ENCODE peak calls at places on chromosomes 7 and 10, in seven cellular contexts. Z is ovary, I is transverse colon, U is spleen, C is ascending aorta, D is right lobe of liver, H is left lung. M is an unnamed sample. For H3K4me1, the result is how much of the 10 kb centered on the place peaks cover.

GRCh38 chr7:13981070-13981469 is 8.4 kb downstream of the ETV1 start:
- DNase-seq in Z (no peak), I (peak), U (no peak), C (no peak), D (no peak), H (peak), M (peak)

GRCh38 chr10:26555719-26556368 is 117.7 kb downstream of the APBB1IP start:
- DNase-seq in Z (no peak), I (peak), U (no peak), C (no peak), D (peak), H (peak), M (peak)

GRCh38 chr7:96337519-96337918 is 15.6 kb upstream of the SLC25A13 start:
- DNase-seq in Z (no peak), I (no peak), U (no peak), C (no peak), D (no peak), H (no peak), M (no peak)

GRCh38 chr10:13928362-13928921 is 341.7 kb downstream of the PRPF18 start:
- DNase-seq in Z (no peak), I (no peak), U (no peak), C (no peak), D (no peak), H (no peak), M (no peak)

GRCh38 chr10:22246680-22247391 is 29.0 kb upstream of the EBLN1 start:
- DNase-seq in Z (no peak), I (no peak), U (no peak), C (no peak), D (no peak), H (no peak), M (peak)

GRCh38 chr10:97297556-97298222 is 5.3 kb upstream of the ARHGAP19 start:
- DNase-seq in Z (no peak), I (no peak), U (no peak), C (no peak), D (peak), H (no peak), M (peak)

GRCh38 chr10:124754227-124754626 is 10.0 kb upstream of the FAM53B start:
- DNase-seq in Z (no peak), I (no peak), U (no peak), C (no peak), D (no peak), H (no peak), M (no peak)

GRCh38 chr7:80740778-80741545 is 102.5 kb downstream of the CD36 start:
- DNase-seq in Z (no peak), I (no peak), U (no peak), C (no peak), D (no peak), H (no peak), M (no peak)

GRCh38 chr7:158239290-158239981 is 348.2 kb downstream of the PTPRN2 start:
- DNase-seq in Z (no peak), I (peak), U (peak), C (no peak), D (no peak), H (no peak), M (no peak)

GRCh38 chr10:109166935-109167334 is 756.4 kb downstream of the XPNPEP1 start:
- DNase-seq in Z (no peak), I (no peak), U (no peak), C (no peak), D (no peak), H (no peak), M (no peak)

GRCh38 chr10:107390563-107390962 is 226.1 kb upstream of the SORCS1 start:
- DNase-seq in Z (no peak), I (no peak), U (no peak), C (no peak), D (no peak), H (no peak), M (no peak)

GRCh38 chr10:44070282-44070681 is 314.6 kb downstream of the CXCL12 start:
- DNase-seq in Z (no peak), I (peak), U (no peak), C (peak), D (peak), H (no peak), M (no peak)

GRCh38 chr7:121420976-121421375 is 24.9 kb upstream of the FAM3C start:
- DNase-seq in Z (no peak), I (no peak), U (no peak), C (no peak), D (no peak), H (no peak), M (peak)

GRCh38 chr10:121155742-121156141 is 304.6 kb downstream of the WDR11 start:
- DNase-seq in Z (no peak), I (peak), U (no peak), C (no peak), D (peak), H (peak), M (peak)

GRCh38 chr7:1339611-1340010 is 106.9 kb downstream of the UNCX start:
- DNase-seq in Z (no peak), I (no peak), U (peak), C (no peak), D (no peak), H (no peak), M (no peak)

GRCh38 chr7:109659261-109659660 is 1089.6 kb downstream of the DNAJB9 start:
- DNase-seq in Z (no peak), I (no peak), U (no peak), C (no peak), D (no peak), H (no peak), M (no peak)

GRCh38 chr10:70578371-70578947 is 24.1 kb downstream of the PRF1 start:
- DNase-seq in Z (no peak), I (peak), U (no peak), C (no peak), D (no peak), H (peak), M (no peak)

GRCh38 chr7:150732786-150733733 is 4.2 kb upstream of the GIMAP5 start:
- DNase-seq in Z (no peak), I (no peak), U (no peak), C (no peak), D (no peak), H (no peak), M (no peak)

GRCh38 chr7:2632717-2633537 is 1.1 kb downstream of the TTYH3 start:
- DNase-seq in Z (peak), I (peak), U (peak), C (peak), D (peak), H (peak), M (peak)

GRCh38 chr7:148721390-148721789 is 22.7 kb downstream of the CUL1 start:
- DNase-seq in Z (no peak), I (no peak), U (no peak), C (no peak), D (no peak), H (no peak), M (no peak)

GRCh38 chr10:87794285-87794684 is 23.7 kb downstream of the ATAD1 start:
- DNase-seq in Z (no peak), I (no peak), U (no peak), C (no peak), D (no peak), H (no peak), M (no peak)

GRCh38 chr10:15745748-15746147 is 26.0 kb upstream of the ITGA8 start:
- DNase-seq in Z (no peak), I (no peak), U (no peak), C (no peak), D (no peak), H (no peak), M (peak)

GRCh38 chr10:98429320-98430072 is 14.5 kb upstream of the PYROXD2 start:
- DNase-seq in Z (no peak), I (no peak), U (no peak), C (no peak), D (no peak), H (no peak), M (no peak)

GRCh38 chr7:118872568-118872967 is 648.1 kb downstream of the ANKRD7 start:
- DNase-seq in Z (no peak), I (no peak), U (no peak), C (no peak), D (no peak), H (no peak), M (peak)

GRCh38 chr7:85156661-85157213 is 30.1 kb downstream of the SEMA3D start:
- DNase-seq in Z (no peak), I (no peak), U (no peak), C (no peak), D (no peak), H (no peak), M (no peak)

GRCh38 chr10:70348228-70348850 is 34.1 kb downstream of the LRRC20 start:
- DNase-seq in Z (no peak), I (no peak), U (peak), C (no peak), D (no peak), H (no peak), M (peak)

GRCh38 chr7:137718360-137718759 is 128.4 kb downstream of the DGKI start:
- DNase-seq in Z (no peak), I (no peak), U (no peak), C (no peak), D (no peak), H (no peak), M (no peak)

GRCh38 chr7:82945056-82945455 is 217.6 kb downstream of the PCLO start:
- DNase-seq in Z (no peak), I (no peak), U (no peak), C (no peak), D (no peak), H (no peak), M (no peak)
- H3K4me1 ChIP-seq in Z (under half), I (under half), U (under half), C (under half), D (under half), H (under half), M (under half)

GRCh38 chr10:126240483-126240882 is 147.8 kb downstream of the ADAM12 start:
- DNase-seq in Z (no peak), I (no peak), U (no peak), C (no peak), D (no peak), H (no peak), M (peak)

GRCh38 chr10:126245501-126245900 is 142.8 kb downstream of the ADAM12 start:
- DNase-seq in Z (no peak), I (no peak), U (no peak), C (no peak), D (no peak), H (no peak), M (no peak)

GRCh38 chr10:126242352-126243260 is 145.7 kb downstream of the ADAM12 start:
- DNase-seq in Z (peak), I (no peak), U (no peak), C (no peak), D (no peak), H (no peak), M (peak)

GRCh38 chr10:126243306-126243705 is 145.0 kb downstream of the ADAM12 start:
- DNase-seq in Z (no peak), I (no peak), U (no peak), C (no peak), D (no peak), H (no peak), M (no peak)

DNA sequence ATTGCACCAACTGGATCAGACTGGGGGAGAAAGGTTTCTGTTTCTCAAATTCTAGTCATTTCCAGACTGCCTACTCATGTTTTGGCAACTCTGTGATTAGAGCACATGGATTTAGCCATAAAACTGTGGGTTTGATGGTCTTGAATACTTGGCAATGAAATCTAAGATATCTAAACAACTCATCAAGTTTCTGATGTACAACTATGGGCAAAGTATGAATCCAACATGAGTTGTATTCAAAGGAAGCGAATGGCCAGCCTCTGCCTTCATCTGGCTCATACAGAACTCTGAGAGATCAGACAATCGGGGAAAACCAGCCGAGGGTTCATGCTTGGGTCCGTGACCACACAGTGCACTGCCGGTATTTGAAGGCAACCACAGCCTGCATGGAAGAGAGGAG is 144.3 kb downstream of the ADAM12 start:
- DNase-seq in Z (no peak), I (no peak), U (no peak), C (no peak), D (no peak), H (no peak), M (no peak)
- H3K4me1 ChIP-seq in Z (under half), I (under half), U (under half), C (under half), D (under half), H (under half), M (under half)

GRCh38 chr10:114096864-114097263 is 53.2 kb downstream of the ADRB1 start:
- DNase-seq in Z (no peak), I (no peak), U (no peak), C (no peak), D (no peak), H (no peak), M (no peak)
- H3K4me1 ChIP-seq in Z (under half), I (under half), U (half or more), C (under half), D (under half), H (under half), M (under half)

GRCh38 chr10:60606343-60607080 is 171.8 kb upstream of the CDK1 start:
- DNase-seq in Z (no peak), I (no peak), U (no peak), C (no peak), D (no peak), H (no peak), M (peak)

GRCh38 chr10:60615551-60615950 is 162.7 kb upstream of the CDK1 start:
- DNase-seq in Z (no peak), I (no peak), U (no peak), C (no peak), D (no peak), H (no peak), M (no peak)

GRCh38 chr10:60613434-60613833 is 164.8 kb upstream of the CDK1 start:
- DNase-seq in Z (no peak), I (no peak), U (no peak), C (no peak), D (no peak), H (no peak), M (no peak)

GRCh38 chr10:60607409-60607808 is 170.9 kb upstream of the CDK1 start:
- DNase-seq in Z (no peak), I (no peak), U (no peak), C (no peak), D (no peak), H (no peak), M (no peak)

GRCh38 chr10:60611291-60611747 is 167.0 kb upstream of the CDK1 start:
- DNase-seq in Z (no peak), I (no peak), U (no peak), C (no peak), D (no peak), H (no peak), M (peak)
- H3K4me1 ChIP-seq in Z (under half), I (under half), U (under half), C (under half), D (under half), H (under half), M (under half)

DNA sequence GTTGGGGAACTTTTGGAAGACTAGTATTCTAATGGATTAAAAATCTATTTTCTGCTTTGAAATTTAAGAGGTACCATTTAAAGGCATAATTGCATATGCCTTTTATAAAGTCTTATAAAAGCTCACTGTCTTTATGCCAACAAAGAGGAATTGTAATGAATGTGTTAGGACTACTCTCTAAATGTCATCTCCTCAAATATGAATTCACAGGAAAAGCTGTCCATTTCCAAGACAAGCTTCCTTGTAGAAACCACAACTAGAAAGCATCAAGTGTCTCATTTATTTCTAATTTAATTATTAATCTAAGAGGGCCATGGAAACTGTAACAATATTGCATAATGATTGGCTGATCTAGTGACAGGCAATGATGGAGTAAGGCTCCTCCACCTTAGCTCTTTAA is 130.2 kb downstream of the COL28A1 start:
- DNase-seq in Z (no peak), I (no peak), U (no peak), C (no peak), D (no peak), H (no peak), M (no peak)
- H3K4me1 ChIP-seq in Z (under half), I (under half), U (under half), C (under half), D (under half), H (under half), M (under half)

DNA sequence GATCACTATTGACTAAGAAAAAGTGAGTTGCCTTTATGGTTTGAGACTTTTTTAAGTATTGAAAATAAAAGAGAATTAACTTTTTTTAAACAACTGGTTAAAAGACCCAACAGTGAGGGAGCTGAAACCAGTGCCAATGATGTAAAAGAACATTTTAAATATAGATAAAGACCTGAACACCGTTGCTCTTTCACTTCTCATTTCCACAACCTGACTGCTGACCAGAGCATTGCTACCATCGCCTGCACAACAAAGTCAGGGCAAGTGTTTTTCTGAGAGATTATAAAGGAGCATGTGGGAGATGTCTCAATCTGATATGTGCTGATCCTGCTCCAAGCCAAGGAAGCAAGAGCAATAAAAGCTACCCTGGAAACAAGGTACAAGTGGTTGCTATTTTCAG is 34.7 kb downstream of the IMMP2L start:
- DNase-seq in Z (no peak), I (no peak), U (no peak), C (no peak), D (no peak), H (no peak), M (no peak)
- H3K4me1 ChIP-seq in Z (under half), I (under half), U (under half), C (under half), D (under half), H (under half), M (under half)